ENCODE peak calls at places on chromosome 4, in four cellular contexts. One of them, this sample, is unnamed.

GRCh38 chr4:92477309-92477708 is 173.5 kb downstream of the GRID2 start:
- DNase-seq in cardiac muscle cell: no peak
- DNase-seq in MM.1S: no peak
- DNase-seq in ovary: no peak
- DNase-seq in this sample: no peak

GRCh38 chr4:41696768-41697167 is 51.8 kb downstream of the PHOX2B start:
- DNase-seq in cardiac muscle cell: no peak
- DNase-seq in ovary: no peak
- DNase-seq in MM.1S: no peak
- DNase-seq in this sample: no peak

GRCh38 chr4:58600290-58600689 is 1490.1 kb upstream of the IGFBP7 start:
- DNase-seq in MM.1S: no peak
- DNase-seq in cardiac muscle cell: no peak
- DNase-seq in ovary: no peak
- DNase-seq in this sample: no peak

GRCh38 chr4:176635372-176636261 is 157.1 kb downstream of the VEGFC start:
- DNase-seq in ovary: no peak
- DNase-seq in MM.1S: no peak
- DNase-seq in cardiac muscle cell: no peak
- DNase-seq in this sample: peak

GRCh38 chr4:68369474-68369805 is 19.6 kb upstream of the YTHDC1 start:
- DNase-seq in cardiac muscle cell: no peak
- DNase-seq in ovary: no peak
- DNase-seq in MM.1S: no peak
- DNase-seq in this sample: peak

GRCh38 chr4:28555851-28556250 is 1695.2 kb downstream of the STIM2 start:
- DNase-seq in MM.1S: no peak
- DNase-seq in ovary: no peak
- DNase-seq in cardiac muscle cell: no peak
- DNase-seq in this sample: peak

GRCh38 chr4:184282251-184282713 is 64.6 kb upstream of the ENPP6 start:
- DNase-seq in cardiac muscle cell: no peak
- DNase-seq in ovary: no peak
- DNase-seq in MM.1S: peak
- DNase-seq in this sample: no peak

GRCh38 chr4:127995776-127996175 is 30.6 kb downstream of the ABHD18 start:
- DNase-seq in cardiac muscle cell: no peak
- DNase-seq in ovary: no peak
- DNase-seq in MM.1S: no peak
- DNase-seq in this sample: peak

GRCh38 chr4:94352996-94353395 is 10.4 kb upstream of the HPGDS start:
- DNase-seq in cardiac muscle cell: no peak
- DNase-seq in ovary: no peak
- DNase-seq in MM.1S: no peak
- DNase-seq in this sample: no peak

GRCh38 chr4:180539284-180539683 is 1703.9 kb upstream of the TENM3 start:
- DNase-seq in ovary: no peak
- DNase-seq in cardiac muscle cell: no peak
- DNase-seq in MM.1S: peak
- DNase-seq in this sample: no peak

GRCh38 chr4:103137446-103137827 is 37.8 kb upstream of the BDH2 start:
- DNase-seq in MM.1S: no peak
- DNase-seq in ovary: no peak
- DNase-seq in cardiac muscle cell: no peak
- DNase-seq in this sample: peak

GRCh38 chr4:123453006-123453685 is 56.6 kb downstream of the SPRY1 start:
- DNase-seq in cardiac muscle cell: no peak
- DNase-seq in MM.1S: no peak
- DNase-seq in ovary: no peak
- DNase-seq in this sample: peak

GRCh38 chr4:118076958-118077766 is 42.9 kb downstream of the NDST3 start:
- DNase-seq in ovary: no peak
- DNase-seq in MM.1S: peak
- DNase-seq in cardiac muscle cell: no peak
- DNase-seq in this sample: peak

DNA sequence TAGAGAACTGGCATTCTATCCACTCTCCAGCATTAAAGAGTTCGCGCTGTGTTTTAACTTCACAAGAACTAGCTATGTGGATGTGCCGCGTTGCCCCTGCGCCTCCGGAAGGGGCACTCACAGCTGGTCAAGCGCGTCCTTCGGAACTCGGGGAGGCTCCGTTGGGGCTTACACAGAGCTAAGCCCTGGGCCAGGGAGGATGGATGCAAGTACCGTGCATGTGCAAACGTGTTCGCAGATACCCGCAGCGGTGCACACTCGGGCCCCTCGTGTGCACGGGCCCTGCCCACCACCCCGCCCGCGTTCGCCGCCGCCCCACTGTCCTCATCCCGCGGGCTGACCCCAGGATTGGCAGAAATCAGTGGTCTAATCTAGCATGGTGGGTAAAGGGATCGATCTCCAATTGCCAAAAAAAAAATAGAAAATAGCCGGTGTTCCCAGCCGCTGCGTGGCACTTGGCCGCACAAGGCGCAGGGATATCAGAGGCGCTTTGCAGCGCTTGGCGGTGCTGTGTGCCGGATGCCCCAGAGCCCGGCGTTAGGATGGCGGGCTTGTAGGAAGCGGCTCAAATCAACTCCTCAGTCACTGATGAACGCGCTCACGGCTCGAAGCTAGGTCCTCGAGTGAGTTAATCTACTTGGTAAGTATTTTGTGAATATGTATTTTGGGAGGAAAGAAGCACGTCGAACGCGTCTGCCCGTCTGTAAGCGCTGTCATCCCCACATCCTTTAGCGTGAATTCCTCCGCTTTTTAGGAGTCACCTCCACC is 988 bp upstream of the PCDH10 start:
- DNase-seq in MM.1S: no peak
- DNase-seq in ovary: no peak
- DNase-seq in cardiac muscle cell: peak
- DNase-seq in this sample: peak
- TF ChIP-seq CTCF in MM.1S: no peak
- TF ChIP-seq CTCF in ovary: no peak
- TF ChIP-seq CTCF in cardiac muscle cell: peak
- TF ChIP-seq CTCF in this sample: peak

GRCh38 chr4:88458091-88458740 is 1.3 kb downstream of the HERC5 start:
- DNase-seq in MM.1S: no peak
- DNase-seq in cardiac muscle cell: no peak
- DNase-seq in ovary: no peak
- DNase-seq in this sample: peak
- H3K4me3 ChIP-seq in MM.1S: peak
- H3K4me3 ChIP-seq in cardiac muscle cell: no peak
- H3K4me3 ChIP-seq in ovary: peak
- H3K4me3 ChIP-seq in this sample: no peak

DNA sequence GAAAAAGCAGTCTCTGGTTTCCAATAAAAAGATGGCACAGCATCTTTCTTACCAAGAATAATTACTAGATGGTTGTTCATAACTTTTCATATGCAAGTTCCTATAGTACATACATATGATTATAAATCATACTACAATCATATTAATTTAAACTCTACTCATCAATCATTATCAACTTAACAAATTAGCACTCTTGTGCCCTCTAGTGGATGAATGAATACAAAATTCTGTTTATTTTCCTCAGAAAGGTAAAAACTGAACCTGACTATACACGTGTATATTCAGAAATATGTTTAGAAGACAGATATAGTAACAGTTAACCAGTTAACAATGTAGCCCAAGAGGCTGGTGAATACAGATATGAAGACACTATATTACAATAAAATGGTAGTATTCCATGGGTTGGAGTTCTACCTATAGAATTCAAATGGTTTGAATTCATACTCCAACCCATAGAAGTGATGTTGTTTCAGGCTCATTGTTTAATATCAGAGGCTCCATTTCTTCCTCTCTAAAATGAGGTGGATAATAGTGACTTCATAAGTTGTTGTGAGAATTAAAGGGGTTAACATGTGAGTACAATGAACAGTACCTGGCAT is 100.0 kb downstream of the ADAMTS3 start:
- DNase-seq in MM.1S: peak
- DNase-seq in cardiac muscle cell: peak
- DNase-seq in ovary: no peak
- DNase-seq in this sample: peak
- TF ChIP-seq CTCF in MM.1S: peak
- TF ChIP-seq CTCF in cardiac muscle cell: peak
- TF ChIP-seq CTCF in ovary: no peak
- TF ChIP-seq CTCF in this sample: peak

DNA sequence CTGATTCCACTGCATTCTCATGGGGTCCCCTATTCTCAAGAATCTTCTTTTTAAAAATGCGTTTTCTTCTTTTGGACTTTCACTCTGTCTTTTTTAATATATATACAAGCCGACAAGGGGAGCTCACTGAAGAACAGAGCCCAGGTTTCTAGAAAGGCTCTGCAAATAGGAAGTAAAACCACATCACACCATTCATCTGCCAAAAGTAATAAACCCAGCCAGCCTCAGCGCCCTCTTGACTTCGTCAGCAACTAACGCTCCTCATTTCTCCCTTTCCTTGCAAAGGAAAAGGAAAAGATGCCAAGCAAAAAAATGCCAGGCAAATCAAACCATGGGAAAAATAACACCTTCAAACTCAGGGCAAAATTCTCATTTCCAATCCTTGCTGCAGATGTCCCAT is 136.4 kb downstream of the HHIP start:
- DNase-seq in MM.1S: no peak
- DNase-seq in cardiac muscle cell: no peak
- DNase-seq in ovary: no peak
- DNase-seq in this sample: peak
- H3K4me3 ChIP-seq in MM.1S: no peak
- H3K4me3 ChIP-seq in cardiac muscle cell: no peak
- H3K4me3 ChIP-seq in ovary: no peak
- H3K4me3 ChIP-seq in this sample: no peak

This sample was measured in astrocyte of the spinal cord.